ENCODE peak calls at places on chromosomes 1 and 21, in four cellular contexts. F is K562, J is GM12878, S is HepG2. C is an unnamed sample.

GRCh38 chr1:156652131-156652991 is 10.4 kb downstream of the BCAN start:
- DNase-seq in F (no peak), J (no peak), S (no peak), C (no peak)

GRCh38 chr1:202037706-202038296 is 27.4 kb downstream of the ELF3 start:
- DNase-seq in F (no peak), S (no peak), J (no peak), C (peak)

GRCh38 chr1:173426057-173426456 is 51.1 kb upstream of the PRDX6 start:
- DNase-seq in F (peak), S (no peak), J (no peak), C (no peak)

GRCh38 chr1:162324391-162324790 is 52.3 kb downstream of the SPATA46 start:
- DNase-seq in S (no peak), F (no peak), J (no peak), C (no peak)

GRCh38 chr21:31967334-31967733 is 94.5 kb downstream of the HUNK start:
- DNase-seq in S (no peak), J (no peak), F (no peak), C (no peak)

GRCh38 chr1:64873576-64873975 is 92.8 kb downstream of the JAK1 start:
- DNase-seq in S (no peak), J (no peak), F (no peak), C (no peak)

GRCh38 chr1:14599787-14600186 is 1.3 kb downstream of the KAZN start:
- DNase-seq in J (peak), F (no peak), S (no peak), C (no peak)

GRCh38 chr1:183597656-183598055 is 7.4 kb upstream of the NCF2 start:
- DNase-seq in J (no peak), F (no peak), S (no peak), C (no peak)

GRCh38 chr1:109263597-109264378 is 14.4 kb downstream of the CELSR2 start:
- DNase-seq in J (peak), S (peak), F (peak), C (peak)

GRCh38 chr1:29521846-29522580 is 285.7 kb downstream of the PTPRU start:
- DNase-seq in S (no peak), J (no peak), F (no peak), C (no peak)

GRCh38 chr1:24387636-24388035 is 25.9 kb downstream of the STPG1 start:
- DNase-seq in S (no peak), J (no peak), F (no peak), C (no peak)

GRCh38 chr1:238129677-238130076 is 239.0 kb upstream of the ZP4 start:
- DNase-seq in F (no peak), S (no peak), J (no peak), C (no peak)

GRCh38 chr21:27300770-27301169 is 333.9 kb upstream of the ADAMTS5 start:
- DNase-seq in F (no peak), J (no peak), S (no peak), C (no peak)

GRCh38 chr21:37139154-37139553 is 66.1 kb downstream of the TTC3 start:
- DNase-seq in S (no peak), J (no peak), F (no peak), C (no peak)

GRCh38 chr1:5667513-5668325 is 324.5 kb downstream of the NPHP4 start:
- DNase-seq in F (no peak), J (no peak), S (no peak), C (no peak)

GRCh38 chr21:45000637-45001133 is 60.9 kb downstream of the SLX9 start:
- DNase-seq in J (no peak), S (no peak), F (no peak), C (no peak)
- TF ChIP-seq TARDBP in J (no peak), S (no peak), F (no peak), C (no peak)

DNA sequence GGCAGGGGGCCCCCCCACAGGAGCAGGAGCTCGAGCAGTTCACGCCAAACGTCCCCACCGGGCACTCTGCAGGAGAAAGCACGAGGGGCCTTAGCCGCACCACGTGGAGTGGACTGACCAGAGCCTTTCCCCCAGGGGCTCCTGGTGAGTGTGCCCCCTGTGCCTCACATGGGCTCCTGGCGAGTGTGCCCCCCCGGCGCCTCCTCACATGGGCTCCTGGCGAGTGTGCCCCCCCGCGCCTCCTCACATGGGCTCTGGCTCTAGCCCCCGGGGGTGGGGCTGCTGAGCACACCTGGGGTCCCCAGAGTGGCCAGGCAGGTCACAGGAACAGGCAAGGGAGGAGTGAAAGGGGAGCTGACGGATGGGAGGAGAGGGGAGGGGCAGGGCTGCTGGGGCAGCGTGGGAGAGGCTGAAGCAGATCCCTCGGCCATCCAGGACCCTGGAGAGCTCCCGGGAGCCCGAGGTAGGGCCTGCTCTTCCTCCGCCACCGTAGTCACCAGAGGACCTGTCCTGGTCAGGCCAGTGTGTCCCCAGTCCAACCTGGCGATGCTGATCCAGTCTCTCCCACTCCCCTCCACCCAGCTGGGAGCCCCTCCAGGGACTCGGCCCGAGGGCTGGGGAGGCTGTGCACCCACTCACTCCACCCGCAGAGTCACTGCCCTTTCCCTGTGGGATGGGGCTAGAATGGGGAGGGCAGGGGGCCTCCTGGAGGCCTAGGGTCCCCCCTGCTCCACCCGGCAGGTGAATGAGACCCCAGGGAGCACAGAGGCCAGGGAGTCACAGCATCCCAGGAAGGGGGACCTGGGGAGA is 47.6 kb downstream of the ARHGEF16 start:
- DNase-seq in F (peak), J (no peak), S (peak), C (peak)
- TF ChIP-seq TARDBP in F (no peak), J (no peak), S (no peak), C (no peak)

DNA sequence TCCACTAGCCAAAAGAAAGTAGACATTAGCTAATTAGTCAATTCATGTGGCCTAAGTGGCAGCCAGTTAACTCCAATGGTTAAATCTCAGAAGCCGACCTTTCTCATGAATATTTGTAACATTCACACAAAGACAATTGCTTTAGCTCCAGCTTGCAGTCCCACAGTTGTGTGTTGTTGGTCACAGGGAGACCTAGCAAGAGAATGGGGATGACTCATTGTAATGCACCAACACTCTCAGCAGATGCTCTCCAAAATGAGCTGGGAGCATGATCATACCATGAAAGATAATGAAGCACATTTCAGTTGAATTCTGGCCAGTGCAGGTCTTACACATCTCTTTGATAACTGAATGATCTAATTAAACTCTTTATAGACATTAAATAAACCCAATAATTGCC is 160.4 kb downstream of the HLX start:
- DNase-seq in S (no peak), F (no peak), J (no peak), C (no peak)
- TF ChIP-seq TARDBP in S (no peak), F (no peak), J (no peak), C (no peak)

DNA sequence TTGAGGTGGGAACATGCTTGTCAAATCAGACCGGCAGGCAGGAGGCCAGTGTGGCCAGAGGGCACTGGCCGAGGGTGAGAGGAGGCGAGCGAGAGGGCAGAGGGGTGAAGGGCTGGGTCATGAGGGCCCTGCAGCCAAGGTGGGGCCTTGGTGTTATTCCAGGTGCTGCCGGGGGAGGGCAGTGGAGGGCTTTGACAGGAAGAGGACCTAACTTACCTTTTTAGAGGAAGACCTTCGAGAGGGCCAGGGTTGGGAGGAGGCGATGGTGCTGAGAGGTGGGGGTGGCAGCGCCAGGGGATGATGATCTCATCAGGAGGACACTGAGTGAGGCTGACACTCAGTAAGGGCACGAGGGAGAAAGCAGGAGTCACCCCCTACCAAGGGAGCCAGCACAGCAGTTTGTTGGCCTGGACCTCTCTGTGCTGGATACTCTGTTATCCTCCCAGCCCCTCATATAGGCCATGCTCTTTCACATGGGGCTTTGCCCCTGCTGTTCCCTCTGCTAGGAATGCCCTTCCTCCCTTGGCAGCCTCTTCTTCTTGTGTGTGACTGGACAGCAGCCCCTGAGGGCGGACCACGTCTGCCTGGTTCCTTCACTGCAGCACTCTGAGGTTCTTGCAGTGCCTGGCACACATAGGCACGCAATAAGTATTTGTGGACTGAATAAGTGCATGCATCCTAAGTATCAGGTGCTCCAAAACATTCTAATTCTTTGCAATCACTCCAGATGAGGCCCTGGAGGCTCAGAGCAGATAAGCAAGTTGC is 7.5 kb upstream of the TTC22 start:
- DNase-seq in S (no peak), J (no peak), F (no peak), C (peak)
- TF ChIP-seq TARDBP in S (no peak), J (no peak), F (no peak), C (no peak)

DNA sequence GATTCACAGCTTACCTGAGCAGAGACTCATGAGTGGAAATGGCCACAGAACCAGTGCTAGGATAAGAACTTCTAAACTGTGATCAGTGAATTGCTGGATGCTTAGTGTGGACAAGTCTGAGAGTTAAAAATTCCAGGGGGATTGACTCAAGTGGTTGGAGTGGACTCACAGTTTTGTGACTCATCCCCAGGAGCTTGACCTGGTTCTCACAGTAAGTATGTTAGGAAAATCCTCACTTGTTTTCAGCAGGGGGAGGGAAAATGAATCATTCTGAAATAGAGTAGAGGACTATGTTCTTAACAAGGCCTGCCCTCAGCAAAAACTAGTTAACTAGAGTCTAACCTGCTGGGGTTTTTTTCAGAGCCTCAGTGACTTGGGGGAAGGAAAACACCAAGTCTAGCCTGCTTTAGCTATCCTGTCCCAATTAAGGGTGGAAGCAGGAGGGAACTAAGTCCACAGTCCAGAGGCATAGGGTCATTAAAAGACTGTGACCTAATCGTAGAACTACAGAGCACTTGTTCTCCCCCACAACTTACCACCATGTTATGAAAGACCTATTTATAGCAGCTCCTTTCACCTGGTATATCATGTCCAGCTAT is 6.1 kb upstream of the CDC73 start:
- DNase-seq in S (peak), J (no peak), F (peak), C (peak)
- TF ChIP-seq TARDBP in S (no peak), J (no peak), F (no peak), C (no peak)

DNA sequence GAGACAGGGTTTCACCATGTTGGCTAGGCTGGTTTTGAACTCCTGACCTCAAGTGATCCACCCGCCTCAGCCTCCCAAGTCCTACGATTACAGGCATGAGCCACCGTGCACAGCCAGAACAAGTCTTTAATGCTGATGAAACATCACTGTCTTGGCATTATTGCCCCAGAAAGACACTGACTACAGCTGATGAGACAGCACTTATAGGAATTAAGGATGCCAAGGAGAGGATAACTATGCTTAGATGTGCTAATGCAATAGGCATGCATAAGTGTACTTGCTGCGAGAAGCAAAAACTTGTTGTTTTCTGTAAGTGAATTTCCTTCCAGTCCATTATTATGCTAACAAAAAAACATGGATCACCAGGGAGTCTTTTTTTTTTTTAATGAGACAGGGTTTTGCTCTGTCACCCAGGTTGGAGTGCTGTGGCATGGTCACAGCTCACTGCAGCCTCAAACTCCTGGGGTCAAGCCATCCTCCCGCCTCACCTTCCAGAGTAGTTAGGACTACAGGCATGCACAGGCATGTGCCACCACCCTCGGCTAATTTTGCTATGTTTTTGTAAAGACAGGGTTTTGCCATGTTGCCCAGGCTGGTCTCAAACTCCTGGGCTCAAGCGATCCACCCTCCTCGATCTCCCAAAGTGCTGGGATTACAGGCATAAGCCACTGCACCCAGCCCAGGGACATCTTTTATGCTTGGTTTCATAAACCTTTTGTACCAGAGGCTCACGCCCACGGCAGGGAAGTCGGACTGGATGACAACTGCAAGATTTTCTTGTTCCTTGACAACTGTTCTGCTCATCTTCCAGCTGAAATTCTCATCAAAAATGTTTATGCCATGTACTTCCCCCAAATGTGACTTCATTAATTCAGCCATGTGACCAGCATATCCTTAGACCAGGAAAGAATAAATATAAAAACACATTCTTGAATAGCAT is 23.1 kb downstream of the RHEX start:
- DNase-seq in J (no peak), S (no peak), F (no peak), C (no peak)
- TF ChIP-seq TARDBP in J (no peak), S (no peak), F (no peak), C (no peak)

GRCh38 chr1:110430366-110430765 is 20.6 kb upstream of the PROK1 start:
- DNase-seq in F (no peak), S (no peak), J (no peak), C (no peak)

GRCh38 chr1:110428961-110429360 is 21.5 kb upstream of the LAMTOR5 start:
- DNase-seq in S (no peak), J (no peak), F (no peak), C (no peak)

GRCh38 chr1:110433213-110433612 is 17.7 kb upstream of the PROK1 start:
- DNase-seq in J (no peak), F (peak), S (no peak), C (no peak)

GRCh38 chr1:110433803-110434202 is 17.1 kb upstream of the PROK1 start:
- DNase-seq in F (peak), J (no peak), S (peak), C (peak)

DNA sequence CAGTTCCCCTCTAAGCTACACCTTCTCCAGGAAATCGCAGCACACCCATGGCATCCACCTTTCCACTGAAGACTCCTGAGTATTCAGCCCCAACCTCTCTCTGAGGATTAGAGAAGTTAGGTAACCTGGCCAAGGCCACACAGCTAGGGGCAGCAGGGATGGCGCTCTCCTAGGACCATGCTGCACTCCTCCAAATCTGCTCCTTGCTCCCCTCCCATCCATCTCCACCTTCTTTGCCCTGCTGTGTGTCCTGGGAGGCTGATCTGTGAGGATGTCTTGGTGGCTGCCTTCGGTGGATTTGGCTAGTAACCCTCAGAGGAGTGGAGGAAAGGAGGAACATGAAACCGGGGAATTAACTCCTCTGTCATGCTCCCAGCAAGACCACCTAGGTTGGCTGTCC is 20.0 kb upstream of the PROK1 start:
- DNase-seq in F (no peak), S (no peak), J (no peak), C (no peak)
- TF ChIP-seq TARDBP in F (no peak), S (no peak), J (no peak), C (no peak)

C was measured in HEK293T.